ENCODE peak calls at places on chromosomes 4 and X, in nine cellular contexts. A, U, M, J, C, W, K, V and Y are unnamed samples.
A peak's percentile ranks its signal among the peaks of the same experiment; 100 is the strongest.

GRCh38 chrX:10529344-10529743 is 91.0 kb downstream of the MID1 start:
- DNase-seq in A (no peak), U (no peak), M (no peak), J (no peak), C (no peak), W (no peak), K (peak; percentile 49), V (no peak), Y (no peak)

GRCh38 chrX:24398766-24399165 is 38.3 kb downstream of the SUPT20HL1 start:
- DNase-seq in A (no peak), U (no peak), M (peak; percentile 7), J (no peak), C (no peak), W (peak; percentile 65), K (no peak), V (no peak), Y (no peak)

GRCh38 chrX:100356497-100356896 is 53.6 kb downstream of the PCDH19 start:
- DNase-seq in A (no peak), U (no peak), M (no peak), J (no peak), C (no peak), W (no peak), K (no peak), V (no peak), Y (no peak)

GRCh38 chr4:72631296-72631695 is 62.3 kb upstream of the ADAMTS3 start:
- DNase-seq in A (no peak), U (no peak), M (no peak), J (no peak), C (no peak), W (no peak), K (peak; percentile 83), V (no peak), Y (no peak)

GRCh38 chr4:86453044-86453501 is 93.2 kb upstream of the MAPK10 start:
- DNase-seq in A (no peak), U (no peak), M (peak; percentile 53), J (no peak), C (no peak), W (peak; percentile 59), K (no peak), V (no peak), Y (no peak)

GRCh38 chr4:40306991-40307390 is 28.1 kb upstream of the CHRNA9 start:
- DNase-seq in A (no peak), U (no peak), M (no peak), J (no peak), C (no peak), W (no peak), K (no peak), V (no peak), Y (no peak)

GRCh38 chr4:96260071-96260682 is 420.3 kb downstream of the PDHA2 start:
- DNase-seq in A (no peak), U (no peak), M (no peak), J (no peak), C (no peak), W (no peak), K (no peak), V (no peak), Y (no peak)

GRCh38 chrX:151816914-151817313 is 82.4 kb downstream of the CNGA2 start:
- DNase-seq in A (no peak), U (no peak), M (no peak), J (no peak), C (no peak), W (no peak), K (no peak), V (no peak), Y (no peak)

GRCh38 chr4:109588176-109588575 is 28.1 kb downstream of the MCUB start:
- DNase-seq in A (no peak), U (no peak), M (no peak), J (peak; percentile 17), C (no peak), W (no peak), K (no peak), V (no peak), Y (no peak)

GRCh38 chr4:168621806-168622589 is 125.1 kb downstream of the PALLD start:
- DNase-seq in A (no peak), U (no peak), M (no peak), J (no peak), C (no peak), W (no peak), K (peak; percentile 57), V (no peak), Y (no peak)

GRCh38 chr4:182938213-182938645 is 21.0 kb upstream of the DCTD start:
- DNase-seq in A (peak; percentile 88), U (peak; percentile 37), M (no peak), J (peak; percentile 57), C (peak; percentile 59), W (peak; percentile 55), K (peak; percentile 86), V (peak; percentile 71), Y (peak; percentile 86)

GRCh38 chr4:126215759-126216158 is 901.0 kb downstream of the FAT4 start:
- DNase-seq in A (no peak), U (no peak), M (no peak), J (no peak), C (no peak), W (no peak), K (no peak), V (no peak), Y (no peak)

GRCh38 chr4:70715097-70715496 is 6.7 kb upstream of the RUFY3 start:
- DNase-seq in A (no peak), U (no peak), M (no peak), J (no peak), C (no peak), W (no peak), K (no peak), V (no peak), Y (no peak)

GRCh38 chr4:41215969-41216293 is 1.6 kb upstream of the APBB2 start:
- DNase-seq in A (no peak), U (no peak), M (no peak), J (no peak), C (no peak), W (no peak), K (no peak), V (no peak), Y (no peak)

GRCh38 chr4:144300616-144301015 is 160.1 kb upstream of the GYPA start:
- DNase-seq in A (no peak), U (no peak), M (no peak), J (no peak), C (no peak), W (no peak), K (no peak), V (no peak), Y (no peak)

GRCh38 chr4:165522049-165522448 is 143.2 kb downstream of the CPE start:
- DNase-seq in A (no peak), U (no peak), M (no peak), J (no peak), C (no peak), W (no peak), K (no peak), V (no peak), Y (no peak)

GRCh38 chr4:169159614-169160013 is 111.1 kb downstream of the SH3RF1 start:
- DNase-seq in A (no peak), U (no peak), M (no peak), J (no peak), C (no peak), W (no peak), K (peak; percentile 58), V (no peak), Y (no peak)